ENCODE peak calls at places on chromosomes 12 and 14, in eight cellular contexts. B is HCT116, I is brain microvascular endothelial cell, J is psoas muscle, Y is GM19239, P is EL, M is GM04504, W is HFF-Myc. F is an unnamed sample.

GRCh38 chr12:1993871-1994371 is 10.3 kb downstream of the DCP1B start:
- DNase-seq in B (no peak), I (no peak), J (no peak), Y (no peak), P (peak), M (peak), W (no peak), F (no peak)

GRCh38 chr14:22276913-22277816 is 311.9 kb downstream of the DAD1 start:
- DNase-seq in B (peak), I (no peak), J (no peak), Y (no peak), P (peak), M (no peak), W (peak), F (peak)

GRCh38 chr12:44248436-44248835 is 412.6 kb downstream of the TMEM117 start:
- DNase-seq in B (no peak), I (no peak), J (no peak), Y (no peak), P (no peak), M (no peak), W (no peak), F (no peak)

GRCh38 chr14:73783107-73783727 is 68.4 kb upstream of the PTGR2 start:
- DNase-seq in B (no peak), I (no peak), J (no peak), Y (no peak), P (no peak), M (no peak), W (no peak), F (no peak)

GRCh38 chr12:68180792-68181744 is 21.5 kb upstream of the IFNG start:
- DNase-seq in B (no peak), I (no peak), J (no peak), Y (no peak), P (no peak), M (no peak), W (no peak), F (no peak)

GRCh38 chr14:56854325-56854724 is 44.0 kb upstream of the OTX2 start:
- DNase-seq in B (no peak), I (no peak), J (no peak), Y (no peak), P (no peak), M (no peak), W (no peak), F (no peak)

GRCh38 chr14:20757963-20758362 is 10.2 kb upstream of the EDDM3B start:
- DNase-seq in B (no peak), I (no peak), J (no peak), Y (no peak), P (no peak), M (no peak), W (no peak), F (peak)

GRCh38 chr14:54683882-54684794 is 117.2 kb downstream of the SAMD4A start:
- DNase-seq in B (no peak), I (peak), J (peak), Y (no peak), P (peak), M (peak), W (peak), F (peak)

GRCh38 chr12:116194935-116195431 is 82.5 kb downstream of the MED13L start:
- DNase-seq in B (no peak), I (no peak), J (no peak), Y (peak), P (no peak), M (no peak), W (no peak), F (no peak)

GRCh38 chr12:2689393-2689792 is 105.4 kb upstream of the FKBP4 start:
- DNase-seq in B (no peak), I (no peak), J (no peak), Y (no peak), P (no peak), M (no peak), W (no peak), F (no peak)

GRCh38 chr12:44253338-44253856 is 417.5 kb downstream of the TMEM117 start:
- DNase-seq in B (no peak), I (no peak), J (no peak), Y (no peak), P (no peak), M (no peak), W (no peak), F (no peak)

GRCh38 chr12:106048016-106048415 is 90.7 kb downstream of the NUAK1 start:
- DNase-seq in B (no peak), I (no peak), J (no peak), Y (no peak), P (no peak), M (no peak), W (no peak), F (no peak)

GRCh38 chr12:91920276-91920675 is 225.4 kb downstream of the BTG1 start:
- DNase-seq in B (no peak), I (peak), J (no peak), Y (no peak), P (peak), M (peak), W (no peak), F (no peak)

GRCh38 chr14:51644215-51644969 is 7.3 kb upstream of the FRMD6 start:
- DNase-seq in B (no peak), I (no peak), J (no peak), Y (no peak), P (peak), M (no peak), W (no peak), F (no peak)